ENCODE peak calls at places on chromosomes 13 and 19, in five cellular contexts. One of them, this sample, is unnamed.

GRCh38 chr19:38616265-38616664 is 1.5 kb downstream of the MAP4K1 start:
- DNase-seq in GM12878: peak; percentile 7
- DNase-seq in stomach: no peak
- DNase-seq in A549: no peak
- DNase-seq in ovary: no peak
- DNase-seq in this sample: no peak

GRCh38 chr19:12294308-12295158 is at the start of gene ZNF44:
- DNase-seq in GM12878: peak; percentile 95
- DNase-seq in ovary: peak; percentile 98
- DNase-seq in stomach: peak; percentile 99
- DNase-seq in A549: peak; percentile 74
- DNase-seq in this sample: peak; percentile 98

GRCh38 chr19:58476498-58477015 is 405 bp downstream of the ZNF446 start:
- DNase-seq in A549: peak; percentile 28
- DNase-seq in ovary: no peak
- DNase-seq in GM12878: no peak
- DNase-seq in stomach: no peak
- DNase-seq in this sample: no peak

GRCh38 chr19:23070353-23070781 is 46.5 kb upstream of the ZNF730 start:
- DNase-seq in stomach: no peak
- DNase-seq in GM12878: no peak
- DNase-seq in A549: peak; percentile 20
- DNase-seq in ovary: peak; percentile 60
- DNase-seq in this sample: no peak

GRCh38 chr13:100581504-100581903 is 7.1 kb downstream of the GGACT start:
- DNase-seq in GM12878: no peak
- DNase-seq in ovary: no peak
- DNase-seq in stomach: no peak
- DNase-seq in A549: no peak
- DNase-seq in this sample: no peak

GRCh38 chr19:55370305-55370988 is at the start of gene IL11:
- DNase-seq in GM12878: no peak
- DNase-seq in ovary: no peak
- DNase-seq in A549: peak; percentile 67
- DNase-seq in stomach: no peak
- DNase-seq in this sample: no peak

GRCh38 chr13:72726721-72727416 is 560 bp downstream of the MZT1 start:
- DNase-seq in ovary: no peak
- DNase-seq in stomach: peak; percentile 29
- DNase-seq in GM12878: no peak
- DNase-seq in A549: peak; percentile 15
- DNase-seq in this sample: no peak

GRCh38 chr13:110379905-110380341 is 72.8 kb downstream of the COL4A2 start:
- DNase-seq in GM12878: no peak
- DNase-seq in A549: peak; percentile 18
- DNase-seq in stomach: no peak
- DNase-seq in ovary: no peak
- DNase-seq in this sample: no peak

GRCh38 chr19:55580628-55581144 is at the start of gene ZNF579:
- DNase-seq in stomach: peak; percentile 89
- DNase-seq in A549: peak; percentile 96
- DNase-seq in GM12878: peak; percentile 52
- DNase-seq in ovary: peak; percentile 91
- DNase-seq in this sample: peak; percentile 82

GRCh38 chr13:98652721-98653470 is 76.0 kb upstream of the STK24 start:
- DNase-seq in ovary: no peak
- DNase-seq in GM12878: no peak
- DNase-seq in A549: no peak
- DNase-seq in stomach: no peak
- DNase-seq in this sample: no peak
- TF ChIP-seq POLR2A in ovary: no peak
- TF ChIP-seq POLR2A in GM12878: no peak
- TF ChIP-seq POLR2A in A549: no peak
- TF ChIP-seq POLR2A in stomach: no peak
- TF ChIP-seq POLR2A in this sample: no peak

GRCh38 chr19:40625406-40626120 is 24.4 kb downstream of the LTBP4 start:
- DNase-seq in A549: no peak
- DNase-seq in GM12878: no peak
- DNase-seq in ovary: no peak
- DNase-seq in stomach: no peak
- DNase-seq in this sample: no peak

GRCh38 chr19:40621283-40621682 is 20.1 kb downstream of the LTBP4 start:
- DNase-seq in stomach: no peak
- DNase-seq in GM12878: no peak
- DNase-seq in A549: no peak
- DNase-seq in ovary: no peak
- DNase-seq in this sample: no peak

GRCh38 chr19:40621966-40622772 is 21.0 kb downstream of the LTBP4 start:
- DNase-seq in stomach: no peak
- DNase-seq in GM12878: no peak
- DNase-seq in ovary: no peak
- DNase-seq in A549: no peak
- DNase-seq in this sample: no peak

GRCh38 chr19:40622773-40623075 is 21.6 kb downstream of the LTBP4 start:
- DNase-seq in GM12878: no peak
- DNase-seq in A549: no peak
- DNase-seq in ovary: no peak
- DNase-seq in stomach: no peak
- DNase-seq in this sample: no peak

GRCh38 chr19:40623403-40624239 is 22.5 kb downstream of the LTBP4 start:
- DNase-seq in stomach: no peak
- DNase-seq in ovary: no peak
- DNase-seq in GM12878: no peak
- DNase-seq in A549: peak; percentile 86
- DNase-seq in this sample: no peak
- TF ChIP-seq EP300 in stomach: no peak
- TF ChIP-seq EP300 in ovary: no peak
- TF ChIP-seq EP300 in GM12878: no peak
- TF ChIP-seq EP300 in A549: no peak
- TF ChIP-seq EP300 in this sample: no peak

DNA sequence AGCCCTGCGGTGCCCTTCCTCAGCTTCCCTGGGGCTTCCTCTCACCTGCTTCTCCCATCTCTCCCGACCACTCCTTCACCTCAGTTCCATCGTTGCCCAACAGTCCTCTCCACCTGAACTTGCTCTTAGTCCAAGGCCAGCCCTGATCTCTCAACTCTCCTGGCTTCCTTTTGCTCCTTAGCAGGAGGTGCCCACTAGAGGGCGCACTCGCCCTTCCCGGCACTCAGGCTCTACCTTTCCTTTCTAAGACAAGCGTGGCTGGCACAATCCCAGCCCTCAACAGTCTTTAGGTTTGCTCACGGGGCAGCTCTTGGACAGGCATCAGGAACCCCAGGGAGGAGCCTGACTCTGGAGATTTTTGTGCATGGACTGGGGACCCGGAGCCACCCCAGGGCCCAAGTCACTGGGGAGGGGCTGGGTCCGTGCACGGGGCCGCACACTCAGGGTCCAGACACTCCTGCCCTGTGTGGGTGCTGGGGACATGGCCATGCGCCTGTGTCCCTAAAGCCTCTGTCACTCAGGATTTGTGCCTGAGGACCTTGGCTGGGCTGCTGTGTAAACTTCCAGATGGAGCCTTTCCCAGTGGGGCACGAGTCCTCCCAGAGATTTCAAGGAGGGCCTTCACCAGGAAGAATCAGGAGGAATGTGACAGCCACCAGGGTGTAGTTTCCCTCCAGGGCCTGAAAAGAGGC is 12.1 kb upstream of the CEACAM8 start:
- DNase-seq in A549: peak; percentile 80
- DNase-seq in ovary: no peak
- DNase-seq in stomach: peak; percentile 89
- DNase-seq in GM12878: no peak
- DNase-seq in this sample: no peak
- TF ChIP-seq CTCF in A549: peak; percentile 87
- TF ChIP-seq CTCF in ovary: no peak
- TF ChIP-seq CTCF in stomach: peak; percentile 42
- TF ChIP-seq CTCF in GM12878: peak; percentile 86
- TF ChIP-seq CTCF in this sample: peak; percentile 16

GRCh38 chr13:49630580-49630979 is 2.3 kb downstream of the ARL11 start:
- DNase-seq in ovary: no peak
- DNase-seq in stomach: no peak
- DNase-seq in A549: no peak
- DNase-seq in GM12878: no peak
- DNase-seq in this sample: no peak

GRCh38 chr13:49629196-49629938 is 1.1 kb downstream of the ARL11 start:
- DNase-seq in ovary: no peak
- DNase-seq in A549: no peak
- DNase-seq in GM12878: no peak
- DNase-seq in stomach: no peak
- DNase-seq in this sample: no peak

GRCh38 chr13:49625392-49626137 is 2.7 kb upstream of the ARL11 start:
- DNase-seq in A549: peak; percentile 14
- DNase-seq in ovary: peak; percentile 38
- DNase-seq in GM12878: no peak
- DNase-seq in stomach: peak; percentile 87
- DNase-seq in this sample: no peak

GRCh38 chr13:49629947-49630346 is 1.6 kb downstream of the ARL11 start:
- DNase-seq in stomach: no peak
- DNase-seq in ovary: no peak
- DNase-seq in GM12878: no peak
- DNase-seq in A549: no peak
- DNase-seq in this sample: no peak

GRCh38 chr13:49627831-49628652 is at the start of gene ARL11:
- DNase-seq in stomach: peak; percentile 56
- DNase-seq in A549: no peak
- DNase-seq in ovary: no peak
- DNase-seq in GM12878: peak; percentile 39
- DNase-seq in this sample: peak; percentile 52
- TF ChIP-seq POLR2A in stomach: no peak
- TF ChIP-seq POLR2A in A549: no peak
- TF ChIP-seq POLR2A in ovary: no peak
- TF ChIP-seq POLR2A in GM12878: peak; percentile 83
- TF ChIP-seq POLR2A in this sample: no peak

DNA sequence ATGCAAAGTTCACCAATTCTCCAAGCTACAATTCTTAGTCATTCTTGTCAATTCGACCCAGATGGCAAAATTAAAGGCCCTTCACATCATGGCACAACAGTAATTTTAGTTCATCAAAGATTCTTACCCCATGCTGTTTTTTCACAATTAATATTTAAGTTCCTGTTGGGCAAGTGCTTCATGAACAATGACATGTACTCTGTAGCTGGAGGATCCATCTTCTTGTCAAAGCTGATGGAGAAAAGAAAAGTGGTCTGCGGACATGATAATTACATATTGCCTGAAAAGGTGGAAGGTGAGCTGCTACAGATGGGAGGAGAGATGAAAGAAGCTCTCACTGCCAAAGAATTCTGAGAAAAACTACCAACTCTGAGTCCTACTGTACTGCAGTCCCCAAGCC is 1370.3 kb upstream of the SLC10A2 start:
- DNase-seq in A549: no peak
- DNase-seq in GM12878: no peak
- DNase-seq in ovary: no peak
- DNase-seq in stomach: no peak
- DNase-seq in this sample: no peak
- TF ChIP-seq EP300 in A549: no peak
- TF ChIP-seq EP300 in GM12878: no peak
- TF ChIP-seq EP300 in ovary: no peak
- TF ChIP-seq EP300 in stomach: no peak
- TF ChIP-seq EP300 in this sample: no peak

GRCh38 chr19:45505151-45505995 is 1.9 kb upstream of the VASP start:
- DNase-seq in GM12878: no peak
- DNase-seq in A549: no peak
- DNase-seq in stomach: no peak
- DNase-seq in ovary: no peak
- DNase-seq in this sample: no peak
- TF ChIP-seq CTCF in GM12878: no peak
- TF ChIP-seq CTCF in A549: no peak
- TF ChIP-seq CTCF in stomach: no peak
- TF ChIP-seq CTCF in ovary: no peak
- TF ChIP-seq CTCF in this sample: no peak

GRCh38 chr13:32821149-32821688 is 195.0 kb upstream of the KL start:
- DNase-seq in ovary: no peak
- DNase-seq in GM12878: no peak
- DNase-seq in A549: no peak
- DNase-seq in stomach: no peak
- DNase-seq in this sample: no peak

GRCh38 chr13:32824671-32825070 is 191.6 kb upstream of the KL start:
- DNase-seq in GM12878: no peak
- DNase-seq in stomach: no peak
- DNase-seq in A549: peak; percentile 78
- DNase-seq in ovary: no peak
- DNase-seq in this sample: no peak

GRCh38 chr13:32825481-32825880 is 190.7 kb upstream of the KL start:
- DNase-seq in GM12878: no peak
- DNase-seq in A549: no peak
- DNase-seq in ovary: no peak
- DNase-seq in stomach: no peak
- DNase-seq in this sample: no peak

GRCh38 chr13:32823597-32823996 is 192.6 kb upstream of the KL start:
- DNase-seq in stomach: no peak
- DNase-seq in ovary: no peak
- DNase-seq in A549: no peak
- DNase-seq in GM12878: no peak
- DNase-seq in this sample: no peak

DNA sequence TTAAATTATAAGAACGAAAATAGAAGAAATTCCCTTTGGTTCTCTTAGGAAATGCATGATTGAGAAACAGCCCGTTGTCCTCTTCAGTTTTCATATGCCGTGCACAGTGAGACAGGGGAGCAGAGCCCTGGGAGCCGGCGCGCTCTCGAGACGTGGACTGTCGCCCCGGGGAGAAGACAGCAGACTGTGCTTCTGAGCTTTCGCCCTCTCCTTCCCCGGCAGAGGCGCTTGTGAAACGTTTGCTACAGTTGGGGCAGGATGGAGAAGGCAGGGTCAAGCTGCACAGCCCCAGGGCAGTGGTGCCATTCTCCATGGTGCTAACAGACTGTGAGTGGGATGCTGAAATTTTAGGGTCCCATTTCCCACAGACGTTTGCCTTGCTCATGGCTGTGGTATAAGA is 192.2 kb upstream of the KL start:
- DNase-seq in GM12878: no peak
- DNase-seq in stomach: no peak
- DNase-seq in A549: no peak
- DNase-seq in ovary: no peak
- DNase-seq in this sample: no peak
- TF ChIP-seq POLR2A in GM12878: no peak
- TF ChIP-seq POLR2A in stomach: no peak
- TF ChIP-seq POLR2A in A549: no peak
- TF ChIP-seq POLR2A in ovary: no peak
- TF ChIP-seq POLR2A in this sample: no peak

GRCh38 chr19:5627395-5627904 is 4.6 kb downstream of the SAFB start:
- DNase-seq in ovary: no peak
- DNase-seq in GM12878: peak; percentile 48
- DNase-seq in A549: no peak
- DNase-seq in stomach: peak; percentile 39
- DNase-seq in this sample: peak; percentile 73
- TF ChIP-seq EP300 in ovary: no peak
- TF ChIP-seq EP300 in GM12878: no peak
- TF ChIP-seq EP300 in A549: no peak
- TF ChIP-seq EP300 in stomach: no peak
- TF ChIP-seq EP300 in this sample: no peak